ENCODE peak calls at places on chromosomes 13 and 19, in seven cellular contexts. L is activated CD4-positive, alpha-beta T cell treated with anti-CD3 and anti-CD28 coated beads for 48 hours; T is astrocyte; A is activated T-cell treated with anti-CD3 and anti-CD28 coated beads for 4 hours; Q is H9; F is stimulated activated CD4-positive, alpha-beta T cell treated with anti-CD3 and anti-CD28 coated beads, Interleukin-4, amount 100 ng/mL, for 4 hours; W is retina. I is an unnamed sample.

GRCh38 chr13:27076411-27076810 is 95.2 kb downstream of the USP12 start:
- DNase-seq in L (no peak), T (peak; percentile 51), A (no peak), Q (no peak), F (no peak), W (no peak), I (no peak)

GRCh38 chr13:110894086-110894485 is 20.8 kb downstream of the ANKRD10 start:
- DNase-seq in L (no peak), T (no peak), A (no peak), Q (no peak), F (no peak), W (no peak), I (no peak)

GRCh38 chr13:33204130-33204927 is 81.2 kb downstream of the STARD13 start:
- DNase-seq in L (no peak), T (peak; percentile 87), A (no peak), Q (no peak), F (no peak), W (peak; percentile 24), I (no peak)

GRCh38 chr13:45231722-45232121 is 30.9 kb upstream of the KCTD4 start:
- DNase-seq in L (no peak), T (peak; percentile 52), A (no peak), Q (no peak), F (no peak), W (no peak), I (no peak)

GRCh38 chr13:104171132-104171531 is 1104.9 kb upstream of the SLC10A2 start:
- DNase-seq in L (no peak), T (no peak), A (no peak), Q (no peak), F (no peak), W (peak; percentile 19), I (no peak)

GRCh38 chr19:45638930-45639729 is at the start of gene EML2:
- DNase-seq in L (peak; percentile 64), T (peak; percentile 14), A (peak; percentile 38), Q (peak; percentile 95), F (peak; percentile 62), W (peak; percentile 52), I (peak; percentile 63)

GRCh38 chr13:100794575-100794974 is 120.0 kb upstream of the TMTC4 start:
- DNase-seq in L (no peak), T (no peak), A (no peak), Q (no peak), F (no peak), W (no peak), I (no peak)

GRCh38 chr19:52542984-52543664 is 15.7 kb downstream of the ZNF808 start:
- DNase-seq in L (peak; percentile 30), T (no peak), A (no peak), Q (no peak), F (no peak), W (no peak), I (no peak)

GRCh38 chr13:98842858-98843481 is 90.5 kb upstream of the SLC15A1 start:
- DNase-seq in L (peak; percentile 80), T (peak; percentile 48), A (peak; percentile 51), Q (peak; percentile 82), F (peak; percentile 61), W (peak; percentile 57), I (peak; percentile 68)

GRCh38 chr19:5624154-5624663 is 1.3 kb downstream of the SAFB start:
- DNase-seq in L (no peak), T (peak; percentile 35), A (peak; percentile 8), Q (no peak), F (peak; percentile 12), W (peak; percentile 24), I (no peak)

GRCh38 chr13:107351305-107351704 is 783.4 kb upstream of the ARGLU1 start:
- DNase-seq in L (no peak), T (peak; percentile 31), A (no peak), Q (no peak), F (no peak), W (no peak), I (no peak)

I was measured in B cell.